ENCODE peak calls at places on chromosomes 16 and 17, in five cellular contexts. One of them, this sample, is unnamed. For H3K4me1, the result is how much of the 10 kb centered on the place peaks cover.

GRCh38 chr17:21542991-21543390 is 149.3 kb upstream of the KCNJ18 start:
- DNase-seq in SK-N-SH: no peak
- DNase-seq in K562: no peak
- DNase-seq in H1: no peak
- DNase-seq in HCT116: no peak
- DNase-seq in this sample: no peak

GRCh38 chr16:26196310-26196709 is 504.6 kb downstream of the HS3ST4 start:
- DNase-seq in SK-N-SH: no peak
- DNase-seq in K562: no peak
- DNase-seq in H1: no peak
- DNase-seq in HCT116: no peak
- DNase-seq in this sample: no peak

GRCh38 chr16:49437344-49437743 is 63.7 kb downstream of the C16orf78 start:
- DNase-seq in HCT116: no peak
- DNase-seq in H1: no peak
- DNase-seq in SK-N-SH: no peak
- DNase-seq in K562: no peak
- DNase-seq in this sample: no peak

GRCh38 chr16:85422124-85422373 is 191.1 kb upstream of the GSE1 start:
- DNase-seq in H1: no peak
- DNase-seq in HCT116: no peak
- DNase-seq in SK-N-SH: no peak
- DNase-seq in K562: no peak
- DNase-seq in this sample: no peak

GRCh38 chr17:82838386-82839063 is 1.3 kb downstream of the ZNF750 start:
- DNase-seq in K562: no peak
- DNase-seq in SK-N-SH: no peak
- DNase-seq in H1: no peak
- DNase-seq in HCT116: no peak
- DNase-seq in this sample: no peak

GRCh38 chr16:77775911-77776909 is 12.2 kb upstream of the VAT1L start:
- DNase-seq in HCT116: no peak
- DNase-seq in K562: no peak
- DNase-seq in SK-N-SH: no peak
- DNase-seq in H1: no peak
- DNase-seq in this sample: no peak

GRCh38 chr17:51709867-51710266 is 448.6 kb downstream of the CA10 start:
- DNase-seq in SK-N-SH: no peak
- DNase-seq in H1: no peak
- DNase-seq in K562: no peak
- DNase-seq in HCT116: no peak
- DNase-seq in this sample: no peak

GRCh38 chr16:26680671-26681070 is 386.1 kb upstream of the C16orf82 start:
- DNase-seq in HCT116: no peak
- DNase-seq in K562: no peak
- DNase-seq in SK-N-SH: no peak
- DNase-seq in H1: no peak
- DNase-seq in this sample: no peak

GRCh38 chr16:47774661-47775060 is 313.5 kb downstream of the PHKB start:
- DNase-seq in K562: no peak
- DNase-seq in H1: peak
- DNase-seq in SK-N-SH: no peak
- DNase-seq in HCT116: no peak
- DNase-seq in this sample: peak

GRCh38 chr16:50833929-50834328 is 92.0 kb downstream of the CYLD start:
- DNase-seq in K562: no peak
- DNase-seq in HCT116: no peak
- DNase-seq in SK-N-SH: no peak
- DNase-seq in H1: no peak
- DNase-seq in this sample: no peak

GRCh38 chr16:88649924-88650748 is 717 bp downstream of the CYBA start:
- DNase-seq in HCT116: no peak
- DNase-seq in SK-N-SH: peak
- DNase-seq in H1: no peak
- DNase-seq in K562: peak
- DNase-seq in this sample: no peak

GRCh38 chr17:2264023-2264860 is 39.3 kb downstream of the SMG6 start:
- DNase-seq in SK-N-SH: no peak
- DNase-seq in H1: no peak
- DNase-seq in HCT116: no peak
- DNase-seq in K562: no peak
- DNase-seq in this sample: no peak

GRCh38 chr16:79076039-79076767 is 524.3 kb downstream of the MAF start:
- DNase-seq in H1: no peak
- DNase-seq in SK-N-SH: no peak
- DNase-seq in K562: no peak
- DNase-seq in HCT116: no peak
- DNase-seq in this sample: no peak

GRCh38 chr17:1110844-1111598 is 68.8 kb downstream of the ABR start:
- DNase-seq in H1: no peak
- DNase-seq in HCT116: peak
- DNase-seq in SK-N-SH: peak
- DNase-seq in K562: no peak
- DNase-seq in this sample: no peak

GRCh38 chr16:73171380-73171779 is 123.5 kb upstream of the ZFHX3 start:
- DNase-seq in H1: no peak
- DNase-seq in SK-N-SH: peak
- DNase-seq in K562: no peak
- DNase-seq in HCT116: no peak
- DNase-seq in this sample: no peak

GRCh38 chr17:81345211-81346089 is 49.8 kb upstream of the BAHCC1 start:
- DNase-seq in HCT116: no peak
- DNase-seq in K562: peak
- DNase-seq in SK-N-SH: peak
- DNase-seq in H1: no peak
- DNase-seq in this sample: no peak

GRCh38 chr17:29162909-29163341 is 17.3 kb downstream of the MYO18A start:
- DNase-seq in HCT116: no peak
- DNase-seq in K562: peak
- DNase-seq in SK-N-SH: no peak
- DNase-seq in H1: no peak
- DNase-seq in this sample: no peak

GRCh38 chr17:58324409-58325288 is 3.9 kb downstream of the TSPOAP1 start:
- DNase-seq in HCT116: no peak
- DNase-seq in H1: no peak
- DNase-seq in SK-N-SH: peak
- DNase-seq in K562: no peak
- DNase-seq in this sample: no peak

GRCh38 chr16:25633549-25633948 is 58.2 kb upstream of the HS3ST4 start:
- DNase-seq in SK-N-SH: no peak
- DNase-seq in H1: peak
- DNase-seq in K562: peak
- DNase-seq in HCT116: peak
- DNase-seq in this sample: no peak

GRCh38 chr17:14152726-14153125 is 83.4 kb downstream of the COX10 start:
- DNase-seq in K562: no peak
- DNase-seq in SK-N-SH: no peak
- DNase-seq in HCT116: no peak
- DNase-seq in H1: no peak
- DNase-seq in this sample: no peak

GRCh38 chr16:79089735-79090284 is 510.7 kb downstream of the MAF start:
- DNase-seq in SK-N-SH: no peak
- DNase-seq in HCT116: no peak
- DNase-seq in K562: no peak
- DNase-seq in H1: no peak
- DNase-seq in this sample: no peak

GRCh38 chr17:50559674-50560184 is 786 bp upstream of the CACNA1G start:
- DNase-seq in HCT116: peak
- DNase-seq in K562: peak
- DNase-seq in SK-N-SH: peak
- DNase-seq in H1: peak
- DNase-seq in this sample: peak
- TF ChIP-seq YY1 in HCT116: no peak
- TF ChIP-seq YY1 in K562: no peak
- TF ChIP-seq YY1 in SK-N-SH: no peak
- TF ChIP-seq YY1 in H1: no peak
- TF ChIP-seq YY1 in this sample: no peak

DNA sequence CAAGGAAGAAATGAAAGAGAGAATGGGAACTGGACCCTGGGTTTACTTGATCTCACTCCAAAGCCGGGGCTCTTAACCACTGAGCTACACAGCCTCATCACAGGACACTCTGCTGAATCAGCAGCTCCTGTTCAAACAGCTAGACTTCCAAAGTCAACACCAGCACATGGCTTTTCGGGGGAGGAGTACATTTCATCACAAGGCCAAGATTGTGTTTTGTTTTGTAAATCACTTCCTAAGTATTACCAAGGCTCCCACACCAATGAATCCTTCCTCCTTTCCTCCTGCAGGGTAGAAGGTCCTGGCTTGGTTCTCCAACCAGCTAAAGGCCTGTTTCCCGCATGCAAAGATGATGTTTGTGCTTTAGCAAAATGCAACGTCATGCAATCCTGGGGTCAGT is 152.6 kb downstream of the XYLT1 start:
- DNase-seq in K562: no peak
- DNase-seq in SK-N-SH: no peak
- DNase-seq in HCT116: no peak
- DNase-seq in H1: no peak
- DNase-seq in this sample: peak
- H3K4me1 ChIP-seq in K562: under half
- H3K4me1 ChIP-seq in SK-N-SH: under half
- H3K4me1 ChIP-seq in HCT116: under half
- H3K4me1 ChIP-seq in H1: under half
- H3K4me1 ChIP-seq in this sample: under half

DNA sequence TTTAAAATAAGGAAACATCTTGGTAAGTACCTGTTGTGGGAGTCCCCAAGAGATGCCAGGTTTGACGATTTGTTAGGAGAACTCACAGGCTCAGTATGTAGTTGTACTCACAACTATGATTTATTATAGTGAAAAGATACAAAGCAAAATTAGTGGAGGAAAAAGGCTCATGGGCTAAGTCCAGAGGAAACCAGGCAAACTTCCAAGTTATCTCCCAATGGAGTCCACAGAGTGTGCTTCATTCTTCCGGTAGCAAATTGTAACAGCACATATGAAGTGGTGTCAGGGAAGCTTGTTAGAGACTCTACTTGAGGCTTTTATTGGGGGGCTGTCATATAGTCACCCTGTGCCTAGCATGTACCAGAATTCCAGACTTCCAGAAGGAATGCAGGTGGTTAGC is 2.3 kb downstream of the DDX19A start:
- DNase-seq in H1: no peak
- DNase-seq in SK-N-SH: no peak
- DNase-seq in K562: no peak
- DNase-seq in HCT116: no peak
- DNase-seq in this sample: no peak
- TF ChIP-seq YY1 in H1: no peak
- TF ChIP-seq YY1 in SK-N-SH: no peak
- TF ChIP-seq YY1 in K562: no peak
- TF ChIP-seq YY1 in HCT116: no peak
- TF ChIP-seq YY1 in this sample: no peak

GRCh38 chr17:77390870-77391269 is 250.1 kb downstream of the SEC14L1 start:
- DNase-seq in H1: no peak
- DNase-seq in SK-N-SH: no peak
- DNase-seq in K562: no peak
- DNase-seq in HCT116: no peak
- DNase-seq in this sample: no peak
- H3K4me1 ChIP-seq in H1: under half
- H3K4me1 ChIP-seq in SK-N-SH: half or more
- H3K4me1 ChIP-seq in K562: under half
- H3K4me1 ChIP-seq in HCT116: half or more
- H3K4me1 ChIP-seq in this sample: half or more

GRCh38 chr17:61578645-61579044 is 12.4 kb downstream of the NACA2 start:
- DNase-seq in HCT116: no peak
- DNase-seq in SK-N-SH: no peak
- DNase-seq in H1: no peak
- DNase-seq in K562: no peak
- DNase-seq in this sample: no peak

GRCh38 chr17:61575983-61576382 is 15.0 kb downstream of the NACA2 start:
- DNase-seq in H1: no peak
- DNase-seq in HCT116: no peak
- DNase-seq in SK-N-SH: no peak
- DNase-seq in K562: no peak
- DNase-seq in this sample: no peak

GRCh38 chr17:61571624-61572023 is 19.4 kb downstream of the NACA2 start:
- DNase-seq in HCT116: no peak
- DNase-seq in SK-N-SH: no peak
- DNase-seq in K562: no peak
- DNase-seq in H1: no peak
- DNase-seq in this sample: no peak

GRCh38 chr17:61575352-61575975 is 15.6 kb downstream of the NACA2 start:
- DNase-seq in H1: no peak
- DNase-seq in HCT116: no peak
- DNase-seq in K562: no peak
- DNase-seq in SK-N-SH: no peak
- DNase-seq in this sample: no peak

GRCh38 chr17:61574542-61575351 is 16.3 kb downstream of the NACA2 start:
- DNase-seq in SK-N-SH: peak
- DNase-seq in H1: no peak
- DNase-seq in K562: no peak
- DNase-seq in HCT116: peak
- DNase-seq in this sample: no peak
- TF ChIP-seq YY1 in SK-N-SH: no peak
- TF ChIP-seq YY1 in H1: no peak
- TF ChIP-seq YY1 in K562: no peak
- TF ChIP-seq YY1 in HCT116: no peak
- TF ChIP-seq YY1 in this sample: no peak